ENCODE peak calls at places on chromosomes 2 and 18, in nine cellular contexts. N is T-helper 17 cell, E is T-helper 2 cell, R is body of pancreas, A is heart left ventricle, I is hepatocyte, T is iris pigment epithelial cell, Z is mesendoderm, J is WTC11. G is an unnamed sample.

GRCh38 chr2:136206613-136207012 is 88.7 kb upstream of the CXCR4 start:
- DNase-seq in T (no peak), N (no peak), Z (no peak), R (no peak), I (no peak), A (no peak), E (peak; percentile 45), J (no peak), G (no peak)

GRCh38 chr2:171289336-171289735 is 128.6 kb upstream of the TLK1 start:
- DNase-seq in E (no peak), I (no peak), Z (no peak), N (no peak), R (no peak), T (no peak), A (no peak), J (no peak), G (no peak)

GRCh38 chr18:10017048-10017447 is 103.2 kb downstream of the VAPA start:
- DNase-seq in R (no peak), N (no peak), T (no peak), A (no peak), Z (no peak), J (no peak), I (no peak), E (no peak), G (no peak)

GRCh38 chr2:143139835-143140393 is 10.7 kb downstream of the ARHGAP15 start:
- DNase-seq in I (no peak), E (no peak), Z (no peak), T (no peak), A (no peak), R (no peak), J (no peak), N (no peak), G (no peak)

GRCh38 chr2:20622731-20623130 is 28.2 kb downstream of the HS1BP3 start:
- DNase-seq in R (peak; percentile 20), A (peak; percentile 84), N (no peak), I (no peak), T (no peak), E (no peak), J (no peak), Z (no peak), G (peak; percentile 77)

GRCh38 chr18:26756556-26756955 is 109.0 kb downstream of the AQP4 start:
- DNase-seq in E (no peak), J (no peak), Z (no peak), R (peak; percentile 18), A (no peak), N (no peak), I (no peak), T (no peak), G (no peak)

GRCh38 chr2:239201531-239201876 is 199.3 kb downstream of the HDAC4 start:
- DNase-seq in N (no peak), R (peak; percentile 31), I (no peak), Z (no peak), T (no peak), J (no peak), E (no peak), A (peak; percentile 63), G (peak; percentile 47)

GRCh38 chr18:5073026-5073944 is 123.8 kb downstream of the AKAIN1 start:
- DNase-seq in T (peak; percentile 15), R (no peak), N (no peak), Z (peak; percentile 77), A (no peak), I (peak; percentile 65), J (no peak), E (peak; percentile 46), G (peak; percentile 66)

GRCh38 chr2:18961991-18962421 is 372.6 kb upstream of the NT5C1B start:
- DNase-seq in I (no peak), E (no peak), R (no peak), Z (no peak), J (no peak), T (no peak), N (no peak), A (no peak), G (no peak)

GRCh38 chr2:132621131-132621875 is 48.7 kb downstream of the LYPD1 start:
- DNase-seq in Z (no peak), T (no peak), N (no peak), E (no peak), A (no peak), R (peak; percentile 88), I (peak; percentile 32), J (no peak), G (peak; percentile 7)

GRCh38 chr2:3643371-3644245 is 14.4 kb upstream of the ALLC start:
- DNase-seq in I (no peak), J (no peak), N (no peak), R (no peak), T (no peak), Z (no peak), A (no peak), E (no peak), G (peak; percentile 50)

GRCh38 chr2:80058562-80058961 is 246.0 kb downstream of the LRRTM1 start:
- DNase-seq in R (no peak), A (no peak), Z (peak; percentile 44), N (no peak), J (peak; percentile 28), E (no peak), I (no peak), T (no peak), G (no peak)

GRCh38 chr2:196944570-196944969 is 18.1 kb upstream of the PGAP1 start:
- DNase-seq in Z (no peak), I (no peak), T (no peak), J (no peak), N (no peak), A (no peak), E (no peak), R (no peak), G (peak; percentile 56)

GRCh38 chr2:214575030-214575949 is 164.4 kb downstream of the VWC2L start:
- DNase-seq in Z (no peak), N (no peak), J (no peak), E (no peak), I (no peak), A (no peak), T (no peak), R (no peak), G (no peak)

GRCh38 chr2:129347486-129348217 is 631.8 kb upstream of the RAB6C start:
- DNase-seq in N (no peak), Z (no peak), I (no peak), E (no peak), J (no peak), T (no peak), A (no peak), R (no peak), G (no peak)

GRCh38 chr2:234829074-234829455 is 122.8 kb upstream of the SH3BP4 start:
- DNase-seq in T (no peak), A (no peak), N (no peak), E (no peak), I (no peak), Z (no peak), R (no peak), J (no peak), G (no peak)

GRCh38 chr2:127735044-127735443 is 33.7 kb downstream of the SFT2D3 start:
- DNase-seq in N (no peak), T (no peak), A (no peak), Z (no peak), I (no peak), R (no peak), E (no peak), J (no peak), G (no peak)

GRCh38 chr18:42758851-42759250 is 356.6 kb downstream of the RIT2 start:
- DNase-seq in N (no peak), A (no peak), R (no peak), I (no peak), E (no peak), T (no peak), J (no peak), Z (no peak), G (no peak)

GRCh38 chr2:187213788-187214187 is 234.3 kb downstream of the CALCRL start:
- DNase-seq in Z (no peak), N (no peak), A (no peak), E (no peak), I (no peak), R (no peak), T (no peak), J (no peak), G (no peak)

GRCh38 chr18:35407871-35408481 is 30.8 kb upstream of the ZNF396 start:
- DNase-seq in E (peak; percentile 61), T (peak; percentile 65), I (peak; percentile 84), J (no peak), Z (peak; percentile 82), A (peak; percentile 49), R (peak; percentile 56), N (peak; percentile 28), G (peak; percentile 49)

GRCh38 chr2:86439879-86440630 is 1.1 kb upstream of the KDM3A start:
- DNase-seq in N (no peak), Z (no peak), R (no peak), E (no peak), T (no peak), J (no peak), I (no peak), A (no peak), G (no peak)

GRCh38 chr2:199228887-199229819 is 228.6 kb downstream of the SATB2 start:
- DNase-seq in E (peak; percentile 96), Z (no peak), J (no peak), R (no peak), T (peak; percentile 73), I (no peak), N (no peak), A (no peak), G (peak; percentile 61)

GRCh38 chr2:70029814-70030409 is 57.4 kb upstream of the PCBP1 start:
- DNase-seq in T (peak; percentile 80), E (no peak), J (peak; percentile 47), A (peak; percentile 82), N (no peak), R (peak; percentile 36), Z (peak; percentile 91), I (peak; percentile 78), G (peak; percentile 81)

GRCh38 chr2:180003566-180003965 is 3.5 kb downstream of the CWC22 start:
- DNase-seq in A (no peak), R (no peak), T (no peak), Z (peak; percentile 2), I (no peak), N (no peak), J (no peak), E (no peak), G (no peak)

GRCh38 chr2:11573418-11574175 is 39.8 kb downstream of the GREB1 start:
- DNase-seq in I (no peak), E (no peak), T (peak; percentile 12), R (peak; percentile 2), A (no peak), Z (no peak), N (no peak), J (peak; percentile 43), G (no peak)

GRCh38 chr2:235191933-235192332 is 240.1 kb downstream of the SH3BP4 start:
- DNase-seq in T (peak; percentile 21), Z (no peak), E (no peak), N (no peak), I (no peak), R (no peak), A (no peak), J (no peak), G (peak; percentile 35)

GRCh38 chr2:55236992-55237543 is 4.6 kb downstream of the RPS27A start:
- DNase-seq in J (no peak), E (no peak), Z (no peak), N (no peak), I (no peak), T (no peak), R (no peak), A (no peak), G (no peak)

GRCh38 chr18:7749510-7749981 is 182.4 kb downstream of the PTPRM start:
- DNase-seq in T (peak; percentile 86), A (no peak), E (no peak), R (no peak), Z (peak; percentile 50), N (no peak), I (no peak), J (no peak), G (peak; percentile 81)

GRCh38 chr2:165648826-165649225 is 145.2 kb downstream of the GALNT3 start:
- DNase-seq in T (no peak), I (no peak), A (no peak), R (no peak), J (no peak), E (no peak), Z (no peak), N (no peak), G (no peak)

GRCh38 chr2:208239770-208240493 is 14.9 kb downstream of the IDH1 start:
- DNase-seq in A (no peak), J (no peak), N (no peak), T (no peak), Z (no peak), I (no peak), E (no peak), R (no peak), G (no peak)